ENCODE peak calls at places on chromosomes 11 and 22, in seven cellular contexts. One of them, this sample, is unnamed.

GRCh38 chr11:123197711-123198110 is 2.7 kb upstream of the CLMP start:
- DNase-seq in anterior cingulate cortex: no peak
- DNase-seq in NCI-H1092: no peak
- DNase-seq in mucosa of descending colon: no peak
- DNase-seq in activated naive CD4-positive, alpha-beta T cell: no peak
- DNase-seq in NCI-H1048: no peak
- DNase-seq in non-pigmented ciliary epithelial cell: peak
- DNase-seq in this sample: no peak

GRCh38 chr11:129252621-129253020 is 60.5 kb upstream of the ARHGAP32 start:
- DNase-seq in anterior cingulate cortex: no peak
- DNase-seq in NCI-H1092: no peak
- DNase-seq in mucosa of descending colon: no peak
- DNase-seq in activated naive CD4-positive, alpha-beta T cell: no peak
- DNase-seq in NCI-H1048: peak
- DNase-seq in non-pigmented ciliary epithelial cell: no peak
- DNase-seq in this sample: no peak

GRCh38 chr11:26696330-26696729 is 25.5 kb downstream of the SLC5A12 start:
- DNase-seq in anterior cingulate cortex: no peak
- DNase-seq in NCI-H1092: no peak
- DNase-seq in mucosa of descending colon: no peak
- DNase-seq in activated naive CD4-positive, alpha-beta T cell: no peak
- DNase-seq in NCI-H1048: no peak
- DNase-seq in non-pigmented ciliary epithelial cell: no peak
- DNase-seq in this sample: no peak

GRCh38 chr11:73361953-73362776 is 14.0 kb upstream of the RELT start:
- DNase-seq in anterior cingulate cortex: no peak
- DNase-seq in NCI-H1092: no peak
- DNase-seq in mucosa of descending colon: no peak
- DNase-seq in activated naive CD4-positive, alpha-beta T cell: no peak
- DNase-seq in NCI-H1048: no peak
- DNase-seq in non-pigmented ciliary epithelial cell: no peak
- DNase-seq in this sample: no peak

GRCh38 chr11:105618343-105618955 is 8.6 kb downstream of the GRIA4 start:
- DNase-seq in anterior cingulate cortex: no peak
- DNase-seq in NCI-H1092: no peak
- DNase-seq in mucosa of descending colon: no peak
- DNase-seq in activated naive CD4-positive, alpha-beta T cell: no peak
- DNase-seq in NCI-H1048: no peak
- DNase-seq in non-pigmented ciliary epithelial cell: no peak
- DNase-seq in this sample: no peak

GRCh38 chr11:61378713-61379313 is 13.6 kb upstream of the TMEM216 start:
- DNase-seq in anterior cingulate cortex: no peak
- DNase-seq in NCI-H1092: no peak
- DNase-seq in mucosa of descending colon: no peak
- DNase-seq in activated naive CD4-positive, alpha-beta T cell: no peak
- DNase-seq in NCI-H1048: no peak
- DNase-seq in non-pigmented ciliary epithelial cell: peak
- DNase-seq in this sample: peak

GRCh38 chr11:14500181-14500651 is 605 bp upstream of the COPB1 start:
- DNase-seq in anterior cingulate cortex: no peak
- DNase-seq in NCI-H1092: no peak
- DNase-seq in mucosa of descending colon: peak
- DNase-seq in activated naive CD4-positive, alpha-beta T cell: peak
- DNase-seq in NCI-H1048: peak
- DNase-seq in non-pigmented ciliary epithelial cell: peak
- DNase-seq in this sample: peak

GRCh38 chr11:7347611-7348431 is 96.1 kb downstream of the SYT9 start:
- DNase-seq in anterior cingulate cortex: no peak
- DNase-seq in NCI-H1092: no peak
- DNase-seq in mucosa of descending colon: no peak
- DNase-seq in activated naive CD4-positive, alpha-beta T cell: no peak
- DNase-seq in NCI-H1048: no peak
- DNase-seq in non-pigmented ciliary epithelial cell: no peak
- DNase-seq in this sample: no peak

GRCh38 chr11:111474432-111474831 is 37.8 kb downstream of the BTG4 start:
- DNase-seq in anterior cingulate cortex: no peak
- DNase-seq in NCI-H1092: no peak
- DNase-seq in mucosa of descending colon: no peak
- DNase-seq in activated naive CD4-positive, alpha-beta T cell: no peak
- DNase-seq in NCI-H1048: no peak
- DNase-seq in non-pigmented ciliary epithelial cell: no peak
- DNase-seq in this sample: no peak

GRCh38 chr22:39369186-39369585 is 19.4 kb downstream of the SYNGR1 start:
- DNase-seq in anterior cingulate cortex: no peak
- DNase-seq in NCI-H1092: no peak
- DNase-seq in mucosa of descending colon: no peak
- DNase-seq in activated naive CD4-positive, alpha-beta T cell: no peak
- DNase-seq in NCI-H1048: no peak
- DNase-seq in non-pigmented ciliary epithelial cell: no peak
- DNase-seq in this sample: no peak

GRCh38 chr11:1505480-1505879 is 18.9 kb upstream of the MOB2 start:
- DNase-seq in anterior cingulate cortex: no peak
- DNase-seq in NCI-H1092: no peak
- DNase-seq in mucosa of descending colon: no peak
- DNase-seq in activated naive CD4-positive, alpha-beta T cell: no peak
- DNase-seq in NCI-H1048: no peak
- DNase-seq in non-pigmented ciliary epithelial cell: no peak
- DNase-seq in this sample: no peak

GRCh38 chr11:16897460-16898061 is 116.7 kb downstream of the PLEKHA7 start:
- DNase-seq in anterior cingulate cortex: no peak
- DNase-seq in NCI-H1092: peak
- DNase-seq in mucosa of descending colon: no peak
- DNase-seq in activated naive CD4-positive, alpha-beta T cell: no peak
- DNase-seq in NCI-H1048: no peak
- DNase-seq in non-pigmented ciliary epithelial cell: no peak
- DNase-seq in this sample: no peak

GRCh38 chr22:19085233-19086043 is 36.8 kb downstream of the DGCR2 start:
- DNase-seq in anterior cingulate cortex: no peak
- DNase-seq in NCI-H1092: no peak
- DNase-seq in mucosa of descending colon: no peak
- DNase-seq in activated naive CD4-positive, alpha-beta T cell: no peak
- DNase-seq in NCI-H1048: no peak
- DNase-seq in non-pigmented ciliary epithelial cell: no peak
- DNase-seq in this sample: no peak

GRCh38 chr11:122721964-122722266 is 66.4 kb downstream of the UBASH3B start:
- DNase-seq in anterior cingulate cortex: no peak
- DNase-seq in NCI-H1092: no peak
- DNase-seq in mucosa of descending colon: no peak
- DNase-seq in activated naive CD4-positive, alpha-beta T cell: no peak
- DNase-seq in NCI-H1048: no peak
- DNase-seq in non-pigmented ciliary epithelial cell: no peak
- DNase-seq in this sample: no peak

GRCh38 chr11:13462311-13462927 is 603 bp downstream of the BTBD10 start:
- DNase-seq in anterior cingulate cortex: peak
- DNase-seq in NCI-H1092: peak
- DNase-seq in mucosa of descending colon: peak
- DNase-seq in activated naive CD4-positive, alpha-beta T cell: peak
- DNase-seq in NCI-H1048: peak
- DNase-seq in non-pigmented ciliary epithelial cell: no peak
- DNase-seq in this sample: peak

GRCh38 chr11:73528420-73528819 is 69.5 kb downstream of the FAM168A start:
- DNase-seq in anterior cingulate cortex: no peak
- DNase-seq in NCI-H1092: no peak
- DNase-seq in mucosa of descending colon: peak
- DNase-seq in activated naive CD4-positive, alpha-beta T cell: no peak
- DNase-seq in NCI-H1048: no peak
- DNase-seq in non-pigmented ciliary epithelial cell: no peak
- DNase-seq in this sample: no peak

GRCh38 chr11:17599460-17599925 is 52.4 kb downstream of the OTOG start:
- DNase-seq in anterior cingulate cortex: no peak
- DNase-seq in NCI-H1092: no peak
- DNase-seq in mucosa of descending colon: no peak
- DNase-seq in activated naive CD4-positive, alpha-beta T cell: no peak
- DNase-seq in NCI-H1048: no peak
- DNase-seq in non-pigmented ciliary epithelial cell: no peak
- DNase-seq in this sample: peak